ENCODE peak calls at places on chromosomes 5 and 9, in six cellular contexts. I is lung, H is iris pigment epithelial cell, E is NCI-H460, Z is T follicular helper cell, C is ELF-1. N is an unnamed sample.

GRCh38 chr5:143554918-143555477 is 151.5 kb upstream of the NR3C1 start:
- DNase-seq in I (no peak), H (peak; percentile 81), E (no peak), Z (no peak), C (no peak), N (no peak)

GRCh38 chr5:53464722-53465121 is 15.7 kb upstream of the FST start:
- DNase-seq in I (no peak), H (peak; percentile 8), E (no peak), Z (no peak), C (no peak), N (no peak)

GRCh38 chr9:129604766-129605163 is 16.1 kb downstream of the C9orf50 start:
- DNase-seq in I (no peak), H (no peak), E (no peak), Z (no peak), C (no peak), N (no peak)

GRCh38 chr5:96324708-96325107 is 108.3 kb downstream of the PCSK1 start:
- DNase-seq in I (no peak), H (peak; percentile 93), E (no peak), Z (no peak), C (no peak), N (no peak)

GRCh38 chr9:26261503-26262330 is 583.5 kb upstream of the TUSC1 start:
- DNase-seq in I (no peak), H (peak; percentile 73), E (peak; percentile 53), Z (no peak), C (peak; percentile 7), N (peak; percentile 49)

GRCh38 chr5:74641014-74641777 is 668 bp upstream of the ENC1 start:
- DNase-seq in I (peak; percentile 81), H (peak; percentile 85), E (peak; percentile 93), Z (no peak), C (peak; percentile 81), N (peak; percentile 90)

GRCh38 chr9:115327441-115328122 is 209.6 kb upstream of the TNC start:
- DNase-seq in I (no peak), H (peak; percentile 3), E (no peak), Z (no peak), C (peak; percentile 3), N (no peak)

GRCh38 chr9:19119241-19119640 is 8.1 kb downstream of the PLIN2 start:
- DNase-seq in I (no peak), H (no peak), E (no peak), Z (no peak), C (no peak), N (no peak)

GRCh38 chr9:131976157-131976740 is 103.4 kb downstream of the MED27 start:
- DNase-seq in I (no peak), H (no peak), E (no peak), Z (no peak), C (no peak), N (no peak)

GRCh38 chr9:136587944-136588662 is 42.3 kb upstream of the NOTCH1 start:
- DNase-seq in I (no peak), H (no peak), E (no peak), Z (no peak), C (peak; percentile 85), N (peak; percentile 97)

GRCh38 chr9:34514816-34515215 is 8.0 kb downstream of the ENHO start:
- DNase-seq in I (no peak), H (no peak), E (no peak), Z (no peak), C (no peak), N (no peak)

GRCh38 chr5:156913719-156914370 is 49.2 kb downstream of the TIMD4 start:
- DNase-seq in I (no peak), H (no peak), E (no peak), Z (no peak), C (peak; percentile 41), N (peak; percentile 90)

N was measured in endodermal cell.